ENCODE peak calls at places on chromosomes 13 and 19, in five cellular contexts. H is Right ventricle myocardium superior; G is HFF-Myc; U is stimulated activated CD4-positive, alpha-beta T cell treated with anti-CD3 and anti-CD28 coated beads, Interleukin-4, amount 100 ng/mL, for 4 hours; M is activated T-cell treated with anti-CD3 and anti-CD28 coated beads for 1 hour. B is an unnamed sample.

GRCh38 chr19:44677019-44677809 is 5.9 kb downstream of the CEACAM19 start:
- DNase-seq in H (no peak), G (no peak), U (no peak), M (no peak), B (no peak)

GRCh38 chr13:80177327-80177726 is 163.6 kb downstream of the SPRY2 start:
- DNase-seq in H (no peak), G (no peak), U (no peak), M (no peak), B (no peak)

GRCh38 chr19:13996928-13997636 is 9.0 kb downstream of the RFX1 start:
- DNase-seq in H (no peak), G (no peak), U (no peak), M (no peak), B (no peak)

GRCh38 chr13:53237696-53238095 is 209.1 kb downstream of the OLFM4 start:
- DNase-seq in H (no peak), G (no peak), U (no peak), M (no peak), B (no peak)

GRCh38 chr13:44967656-44968451 is 21.4 kb downstream of the NUFIP1 start:
- DNase-seq in H (no peak), G (no peak), U (no peak), M (no peak), B (peak)

GRCh38 chr19:11197291-11198174 is at the start of gene KANK2:
- DNase-seq in H (peak), G (no peak), U (peak), M (peak), B (peak)

GRCh38 chr13:98393873-98394272 is 183.0 kb downstream of the STK24 start:
- DNase-seq in H (no peak), G (no peak), U (no peak), M (no peak), B (no peak)

GRCh38 chr19:347946-348861 is 3.6 kb upstream of the MIER2 start:
- DNase-seq in H (peak), G (no peak), U (no peak), M (no peak), B (no peak)

GRCh38 chr19:50908311-50908710 is 2.9 kb downstream of the KLK4 start:
- DNase-seq in H (no peak), G (no peak), U (no peak), M (no peak), B (no peak)

GRCh38 chr19:7360393-7360984 is 11.8 kb downstream of the ARHGEF18 start:
- DNase-seq in H (no peak), G (no peak), U (no peak), M (no peak), B (no peak)

GRCh38 chr13:102816633-102817032 is 17.7 kb downstream of the BIVM start:
- DNase-seq in H (no peak), G (no peak), U (no peak), M (no peak), B (no peak)

GRCh38 chr19:3712663-3713531 is 4.7 kb downstream of the TJP3 start:
- DNase-seq in H (no peak), G (no peak), U (no peak), M (no peak), B (peak)